ENCODE peak calls at places on chromosomes 2 and 18, in six cellular contexts. One of them, this sample, is unnamed.

GRCh38 chr2:7588295-7588694 is 671.1 kb downstream of the RNF144A start:
- DNase-seq in HepG2: no peak
- DNase-seq in GM12878: no peak
- DNase-seq in K562: no peak
- DNase-seq in SK-N-SH: no peak
- DNase-seq in HCT116: no peak
- DNase-seq in this sample: no peak

GRCh38 chr18:63848159-63848558 is 39.3 kb upstream of the SERPINB2 start:
- DNase-seq in HepG2: peak; percentile 39
- DNase-seq in SK-N-SH: peak; percentile 22
- DNase-seq in K562: no peak
- DNase-seq in GM12878: no peak
- DNase-seq in HCT116: peak; percentile 66
- DNase-seq in this sample: peak; percentile 72

GRCh38 chr18:25974630-25975077 is 115.8 kb downstream of the SS18 start:
- DNase-seq in HCT116: no peak
- DNase-seq in K562: no peak
- DNase-seq in SK-N-SH: no peak
- DNase-seq in HepG2: no peak
- DNase-seq in GM12878: no peak
- DNase-seq in this sample: no peak

GRCh38 chr2:64698668-64699444 is 45.1 kb upstream of the SERTAD2 start:
- DNase-seq in SK-N-SH: no peak
- DNase-seq in HCT116: peak; percentile 24
- DNase-seq in GM12878: peak; percentile 83
- DNase-seq in K562: no peak
- DNase-seq in HepG2: peak; percentile 72
- DNase-seq in this sample: no peak

GRCh38 chr18:60053747-60054304 is 154.0 kb downstream of the PMAIP1 start:
- DNase-seq in GM12878: peak; percentile 8
- DNase-seq in SK-N-SH: no peak
- DNase-seq in K562: peak; percentile 70
- DNase-seq in HCT116: peak; percentile 97
- DNase-seq in HepG2: peak; percentile 60
- DNase-seq in this sample: no peak

GRCh38 chr18:59220784-59221765 is 1.1 kb downstream of the GRP start:
- DNase-seq in HepG2: no peak
- DNase-seq in SK-N-SH: peak; percentile 56
- DNase-seq in GM12878: no peak
- DNase-seq in K562: no peak
- DNase-seq in HCT116: no peak
- DNase-seq in this sample: no peak

GRCh38 chr2:12715258-12715865 is 1.4 kb upstream of the TRIB2 start:
- DNase-seq in K562: no peak
- DNase-seq in HCT116: no peak
- DNase-seq in SK-N-SH: no peak
- DNase-seq in GM12878: no peak
- DNase-seq in HepG2: no peak
- DNase-seq in this sample: no peak

GRCh38 chr18:56166914-56167313 is 471.5 kb downstream of the TXNL1 start:
- DNase-seq in K562: no peak
- DNase-seq in SK-N-SH: no peak
- DNase-seq in GM12878: no peak
- DNase-seq in HCT116: no peak
- DNase-seq in HepG2: no peak
- DNase-seq in this sample: no peak

GRCh38 chr2:96503637-96504243 is 1.4 kb downstream of the NEURL3 start:
- DNase-seq in HepG2: no peak
- DNase-seq in SK-N-SH: no peak
- DNase-seq in GM12878: no peak
- DNase-seq in HCT116: no peak
- DNase-seq in K562: no peak
- DNase-seq in this sample: no peak

GRCh38 chr2:221572821-221573429 is 821 bp upstream of the EPHA4 start:
- DNase-seq in GM12878: no peak
- DNase-seq in SK-N-SH: no peak
- DNase-seq in K562: no peak
- DNase-seq in HepG2: no peak
- DNase-seq in HCT116: no peak
- DNase-seq in this sample: peak; percentile 44

GRCh38 chr2:108630567-108631405 is 88.5 kb upstream of the RANBP2 start:
- DNase-seq in K562: no peak
- DNase-seq in HCT116: no peak
- DNase-seq in HepG2: no peak
- DNase-seq in SK-N-SH: no peak
- DNase-seq in GM12878: no peak
- DNase-seq in this sample: no peak
- TF ChIP-seq JUND in K562: no peak
- TF ChIP-seq JUND in HCT116: no peak
- TF ChIP-seq JUND in HepG2: no peak
- TF ChIP-seq JUND in SK-N-SH: no peak
- TF ChIP-seq JUND in GM12878: no peak
- TF ChIP-seq JUND in this sample: no peak

DNA sequence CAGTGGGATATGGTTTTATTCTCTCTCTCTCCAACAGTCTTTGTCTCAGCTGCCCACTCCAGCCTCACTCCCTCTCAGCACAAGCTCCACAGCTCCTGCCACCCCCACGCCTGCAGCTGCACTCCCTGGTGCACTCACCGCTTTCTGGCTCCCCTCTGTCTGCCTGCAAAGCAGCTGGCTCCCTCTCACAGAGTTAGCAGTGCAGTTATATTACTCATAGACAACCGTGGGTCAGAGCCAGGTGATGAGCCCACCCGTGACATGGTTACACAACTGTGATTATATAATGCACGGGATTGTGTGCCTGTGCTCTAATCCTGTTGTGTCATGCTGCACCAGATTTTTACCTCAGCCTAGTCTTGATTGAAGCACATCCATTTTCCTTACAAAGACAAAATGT is 276.9 kb upstream of the CHAC2 start:
- DNase-seq in K562: no peak
- DNase-seq in HCT116: no peak
- DNase-seq in SK-N-SH: no peak
- DNase-seq in HepG2: no peak
- DNase-seq in GM12878: no peak
- DNase-seq in this sample: no peak
- TF ChIP-seq JUND in K562: no peak
- TF ChIP-seq JUND in HCT116: no peak
- TF ChIP-seq JUND in SK-N-SH: no peak
- TF ChIP-seq JUND in HepG2: no peak
- TF ChIP-seq JUND in GM12878: no peak
- TF ChIP-seq JUND in this sample: no peak

DNA sequence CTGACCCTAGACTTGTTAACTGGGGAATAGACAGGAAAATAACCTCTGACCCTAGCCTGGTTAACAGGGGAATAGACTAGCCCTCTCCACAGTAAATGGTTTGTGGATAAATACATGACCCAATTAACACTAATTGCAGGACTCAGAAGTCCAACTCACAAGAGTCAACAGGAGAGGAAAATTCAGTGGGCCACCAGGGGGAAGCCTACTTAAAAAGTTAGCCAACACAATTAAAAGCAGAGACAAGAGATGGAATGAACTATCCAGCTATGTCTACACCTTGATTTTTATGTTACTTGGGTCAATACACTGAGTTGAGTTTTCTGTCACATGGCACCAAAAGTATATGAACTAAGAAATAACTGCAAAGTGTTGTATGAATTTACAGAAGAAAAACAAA is 158.8 kb upstream of the SLC39A10 start:
- DNase-seq in SK-N-SH: no peak
- DNase-seq in GM12878: no peak
- DNase-seq in HCT116: peak; percentile 33
- DNase-seq in HepG2: peak; percentile 50
- DNase-seq in K562: no peak
- DNase-seq in this sample: peak; percentile 48
- TF ChIP-seq JUND in SK-N-SH: no peak
- TF ChIP-seq JUND in GM12878: no peak
- TF ChIP-seq JUND in HCT116: no peak
- TF ChIP-seq JUND in HepG2: no peak
- TF ChIP-seq JUND in K562: no peak
- TF ChIP-seq JUND in this sample: no peak

DNA sequence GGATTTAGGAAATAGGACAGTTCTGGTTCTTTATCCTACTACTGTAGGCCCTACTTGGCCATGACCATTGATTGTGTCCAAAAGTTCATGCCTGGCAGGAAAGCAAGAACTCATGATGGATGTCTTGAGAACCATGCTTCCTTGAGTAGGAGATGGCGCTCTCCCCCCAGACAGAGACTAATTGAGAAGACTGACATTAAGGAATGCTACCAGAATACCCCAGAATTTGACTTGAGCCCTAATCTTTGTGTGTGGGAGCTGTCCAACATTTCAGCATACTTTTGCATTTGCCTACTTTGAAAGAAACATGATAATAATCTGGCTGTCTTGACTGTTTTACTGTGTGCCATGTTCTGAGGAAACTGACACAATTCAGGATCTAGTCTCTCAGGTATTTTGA is 23.3 kb downstream of the MAPRE3 start:
- DNase-seq in HepG2: no peak
- DNase-seq in GM12878: no peak
- DNase-seq in HCT116: no peak
- DNase-seq in SK-N-SH: no peak
- DNase-seq in K562: no peak
- DNase-seq in this sample: peak; percentile 55
- TF ChIP-seq JUND in HepG2: no peak
- TF ChIP-seq JUND in GM12878: no peak
- TF ChIP-seq JUND in HCT116: no peak
- TF ChIP-seq JUND in SK-N-SH: no peak
- TF ChIP-seq JUND in K562: peak; percentile 45
- TF ChIP-seq JUND in this sample: no peak

GRCh38 chr2:57881998-57882884 is 164.4 kb upstream of the VRK2 start:
- DNase-seq in HepG2: peak; percentile 35
- DNase-seq in GM12878: no peak
- DNase-seq in SK-N-SH: no peak
- DNase-seq in HCT116: peak; percentile 47
- DNase-seq in K562: no peak
- DNase-seq in this sample: no peak
- TF ChIP-seq JUND in HepG2: no peak
- TF ChIP-seq JUND in GM12878: no peak
- TF ChIP-seq JUND in SK-N-SH: peak; percentile 89
- TF ChIP-seq JUND in HCT116: peak; percentile 28
- TF ChIP-seq JUND in K562: no peak
- TF ChIP-seq JUND in this sample: no peak

GRCh38 chr2:174593574-174594203 is 3.9 kb downstream of the WIPF1 start:
- DNase-seq in K562: no peak
- DNase-seq in HepG2: no peak
- DNase-seq in HCT116: no peak
- DNase-seq in SK-N-SH: no peak
- DNase-seq in GM12878: peak; percentile 90
- DNase-seq in this sample: no peak
- TF ChIP-seq JUND in K562: no peak
- TF ChIP-seq JUND in HepG2: no peak
- TF ChIP-seq JUND in HCT116: no peak
- TF ChIP-seq JUND in SK-N-SH: peak; percentile 42
- TF ChIP-seq JUND in GM12878: no peak
- TF ChIP-seq JUND in this sample: no peak

GRCh38 chr18:31302991-31303390 is 15.0 kb upstream of the DSG1 start:
- DNase-seq in SK-N-SH: no peak
- DNase-seq in HCT116: peak; percentile 21
- DNase-seq in GM12878: no peak
- DNase-seq in HepG2: peak; percentile 3
- DNase-seq in K562: no peak
- DNase-seq in this sample: peak; percentile 42
- TF ChIP-seq JUND in SK-N-SH: no peak
- TF ChIP-seq JUND in HCT116: peak; percentile 33
- TF ChIP-seq JUND in GM12878: no peak
- TF ChIP-seq JUND in HepG2: no peak
- TF ChIP-seq JUND in K562: no peak
- TF ChIP-seq JUND in this sample: no peak

GRCh38 chr2:23661276-23662050 is 265.5 kb downstream of the ATAD2B start:
- DNase-seq in K562: no peak
- DNase-seq in SK-N-SH: no peak
- DNase-seq in HepG2: no peak
- DNase-seq in HCT116: no peak
- DNase-seq in GM12878: no peak
- DNase-seq in this sample: no peak

GRCh38 chr2:23659328-23659727 is 267.6 kb downstream of the ATAD2B start:
- DNase-seq in HepG2: no peak
- DNase-seq in HCT116: no peak
- DNase-seq in GM12878: no peak
- DNase-seq in SK-N-SH: no peak
- DNase-seq in K562: no peak
- DNase-seq in this sample: no peak

GRCh38 chr2:23658466-23658942 is 268.4 kb downstream of the ATAD2B start:
- DNase-seq in HepG2: peak; percentile 91
- DNase-seq in HCT116: no peak
- DNase-seq in K562: no peak
- DNase-seq in GM12878: no peak
- DNase-seq in SK-N-SH: no peak
- DNase-seq in this sample: no peak

GRCh38 chr2:23660227-23660626 is 266.7 kb downstream of the ATAD2B start:
- DNase-seq in HepG2: no peak
- DNase-seq in HCT116: no peak
- DNase-seq in K562: no peak
- DNase-seq in SK-N-SH: no peak
- DNase-seq in GM12878: no peak
- DNase-seq in this sample: no peak

GRCh38 chr2:23659773-23660172 is 267.1 kb downstream of the ATAD2B start:
- DNase-seq in HCT116: no peak
- DNase-seq in GM12878: no peak
- DNase-seq in K562: no peak
- DNase-seq in HepG2: no peak
- DNase-seq in SK-N-SH: no peak
- DNase-seq in this sample: no peak
- TF ChIP-seq JUND in HCT116: no peak
- TF ChIP-seq JUND in GM12878: no peak
- TF ChIP-seq JUND in K562: no peak
- TF ChIP-seq JUND in HepG2: no peak
- TF ChIP-seq JUND in SK-N-SH: no peak
- TF ChIP-seq JUND in this sample: no peak

GRCh38 chr18:31741096-31741735 is 19.5 kb downstream of the SLC25A52 start:
- DNase-seq in SK-N-SH: peak; percentile 32
- DNase-seq in HCT116: peak; percentile 22
- DNase-seq in GM12878: peak; percentile 16
- DNase-seq in HepG2: peak; percentile 41
- DNase-seq in K562: peak; percentile 32
- DNase-seq in this sample: no peak
- TF ChIP-seq JUND in SK-N-SH: no peak
- TF ChIP-seq JUND in HCT116: no peak
- TF ChIP-seq JUND in GM12878: no peak
- TF ChIP-seq JUND in HepG2: no peak
- TF ChIP-seq JUND in K562: no peak
- TF ChIP-seq JUND in this sample: no peak

This sample was measured in T47D.